ENCODE peak calls at places on chromosomes 13 and 19, in six cellular contexts. U, A, L, W, X and I are unnamed samples.

GRCh38 chr13:37716395-37716794 is 117.8 kb upstream of the POSTN start:
- DNase-seq in X (no peak), L (peak), W (no peak), U (no peak), A (no peak), I (no peak)

GRCh38 chr13:54660277-54660676 is 1631.7 kb downstream of the OLFM4 start:
- DNase-seq in A (no peak), X (no peak), W (no peak), U (no peak), L (no peak), I (no peak)

GRCh38 chr13:20247963-20248362 is 15.8 kb upstream of the GJB6 start:
- DNase-seq in L (no peak), X (no peak), U (no peak), A (no peak), W (no peak), I (no peak)

GRCh38 chr19:41844601-41845000 is at the start of gene LYPD4:
- DNase-seq in W (no peak), X (peak), A (no peak), U (no peak), L (no peak), I (no peak)

GRCh38 chr19:474126-475078 is 13.6 kb upstream of the SHC2 start:
- DNase-seq in A (peak), W (no peak), L (no peak), U (no peak), X (no peak), I (no peak)

GRCh38 chr13:49308977-49309408 is 61.3 kb downstream of the CDADC1 start:
- DNase-seq in A (peak), U (peak), X (no peak), W (no peak), L (no peak), I (no peak)

GRCh38 chr19:19461671-19462622 is 53.4 kb downstream of the TSSK6 start:
- DNase-seq in L (peak), A (peak), X (no peak), U (peak), W (peak), I (no peak)

GRCh38 chr19:2294377-2295335 is 12.7 kb upstream of the PEAK3 start:
- DNase-seq in U (no peak), W (no peak), A (peak), X (no peak), L (peak), I (no peak)

GRCh38 chr13:110600261-110600819 is 15.0 kb upstream of the NAXD start:
- DNase-seq in X (no peak), W (peak), L (no peak), U (no peak), A (no peak), I (no peak)

GRCh38 chr13:106484755-106485193 is 50.7 kb downstream of the EFNB2 start:
- DNase-seq in W (no peak), U (no peak), L (peak), X (no peak), A (no peak), I (no peak)

GRCh38 chr19:17220207-17220758 is 5.1 kb downstream of the USE1 start:
- DNase-seq in U (no peak), L (peak), W (peak), X (peak), A (no peak), I (no peak)